ENCODE peak calls at places on chromosomes 3 and 15, in ten cellular contexts. C is transverse colon; I is amniotic stem cell; U is activated CD8-positive, alpha-beta memory T cell treated with anti-CD3 and anti-CD28 coated beads for 4 hours; T is NCI-H2171; L is fibroblast of gingiva; X is stimulated activated CD4-positive, alpha-beta T cell treated with anti-CD3 and anti-CD28 coated beads, Interleukin-2, amount 100 ng/mL, for 48 hours; G is IMR-90; Q is stomach; S is osteocyte. R is an unnamed sample.

GRCh38 chr3:154229217-154229590 is 95.1 kb downstream of the DHX36 start:
- DNase-seq in S (no peak), U (no peak), C (no peak), X (no peak), G (peak; percentile 13), L (no peak), Q (no peak), T (no peak), I (no peak), R (no peak)

GRCh38 chr3:49966233-49966942 is 26.4 kb downstream of the RBM6 start:
- DNase-seq in I (no peak), S (no peak), T (no peak), C (no peak), L (no peak), X (no peak), U (no peak), Q (no peak), G (no peak), R (no peak)

GRCh38 chr3:50292924-50293801 is 934 bp upstream of the IFRD2 start:
- DNase-seq in S (no peak), Q (no peak), G (no peak), L (no peak), U (no peak), I (no peak), C (no peak), X (no peak), T (no peak), R (no peak)

GRCh38 chr3:128804017-128804816 is 75.2 kb upstream of the ACAD9 start:
- DNase-seq in U (peak; percentile 32), Q (no peak), L (no peak), G (peak; percentile 60), S (no peak), X (peak; percentile 34), I (no peak), T (no peak), C (no peak), R (no peak)

GRCh38 chr15:75213212-75213767 is 11.6 kb downstream of the C15orf39 start:
- DNase-seq in X (no peak), G (no peak), S (no peak), T (no peak), U (no peak), C (no peak), I (no peak), Q (no peak), L (no peak), R (no peak)

GRCh38 chr15:92365816-92366215 is 27.9 kb upstream of the ST8SIA2 start:
- DNase-seq in I (no peak), C (no peak), G (no peak), S (no peak), X (no peak), T (no peak), L (no peak), Q (no peak), U (no peak), R (no peak)

GRCh38 chr15:64912926-64913325 is 1.2 kb downstream of the ANKDD1A start:
- DNase-seq in C (no peak), X (no peak), I (no peak), T (no peak), L (no peak), Q (no peak), S (no peak), U (no peak), G (no peak), R (no peak)

GRCh38 chr15:48494646-48495045 is 150.9 kb downstream of the FBN1 start:
- DNase-seq in L (peak; percentile 32), G (peak; percentile 31), C (no peak), X (no peak), U (no peak), S (no peak), I (no peak), T (no peak), Q (no peak), R (no peak)

GRCh38 chr3:106619-107018 is 89.9 kb upstream of the CHL1 start:
- DNase-seq in C (no peak), Q (no peak), L (no peak), G (no peak), T (no peak), I (no peak), X (no peak), U (no peak), S (no peak), R (no peak)

GRCh38 chr15:91407237-91407889 is 307.3 kb downstream of the SV2B start:
- DNase-seq in Q (no peak), C (no peak), S (no peak), U (no peak), L (no peak), T (peak; percentile 40), I (no peak), G (peak; percentile 46), X (no peak), R (no peak)

GRCh38 chr3:71244153-71245051 is 339.1 kb downstream of the FOXP1 start:
- DNase-seq in S (no peak), G (peak; percentile 67), I (no peak), Q (no peak), L (no peak), X (no peak), T (no peak), C (peak; percentile 39), U (no peak), R (no peak)

GRCh38 chr3:13884851-13885703 is 5.2 kb upstream of the WNT7A start:
- DNase-seq in U (no peak), I (no peak), X (peak; percentile 68), G (no peak), Q (peak; percentile 68), C (peak; percentile 54), T (no peak), S (no peak), L (no peak), R (peak; percentile 58)

GRCh38 chr3:71104090-71104489 is 479.4 kb downstream of the FOXP1 start:
- DNase-seq in U (no peak), I (peak; percentile 83), G (peak; percentile 99), T (no peak), C (no peak), S (no peak), L (peak; percentile 93), Q (no peak), X (no peak), R (no peak)

GRCh38 chr3:8975081-8976020 is 12.1 kb upstream of the RAD18 start:
- DNase-seq in C (no peak), X (no peak), Q (no peak), S (no peak), L (no peak), U (no peak), I (no peak), T (no peak), G (no peak), R (no peak)

GRCh38 chr3:97269202-97269601 is 454.8 kb downstream of the EPHA6 start:
- DNase-seq in Q (no peak), L (no peak), X (no peak), U (no peak), C (no peak), T (no peak), S (no peak), G (no peak), I (no peak), R (no peak)

GRCh38 chr3:16916840-16917239 is 32.1 kb downstream of the PLCL2 start:
- DNase-seq in I (no peak), L (peak; percentile 20), C (no peak), G (no peak), U (no peak), Q (no peak), X (no peak), T (no peak), S (no peak), R (no peak)

GRCh38 chr15:49558924-49559323 is 61.7 kb downstream of the FAM227B start:
- DNase-seq in X (no peak), L (peak; percentile 82), T (no peak), U (no peak), I (no peak), G (peak; percentile 53), Q (no peak), C (no peak), S (no peak), R (no peak)

GRCh38 chr3:95752199-95752598 is 1062.2 kb upstream of the EPHA6 start:
- DNase-seq in X (no peak), G (no peak), L (no peak), U (no peak), Q (no peak), I (no peak), C (no peak), S (no peak), T (no peak), R (no peak)

GRCh38 chr3:66494964-66495581 is 5.7 kb downstream of the LRIG1 start:
- DNase-seq in I (no peak), Q (no peak), L (no peak), S (no peak), G (no peak), C (no peak), X (no peak), T (no peak), U (no peak), R (no peak)

GRCh38 chr3:149806171-149806778 is 6.7 kb upstream of the RNF13 start:
- DNase-seq in T (no peak), Q (no peak), G (no peak), X (no peak), U (no peak), C (no peak), I (no peak), L (no peak), S (no peak), R (no peak)

GRCh38 chr3:66376568-66376967 is 124.3 kb downstream of the LRIG1 start:
- DNase-seq in U (no peak), S (no peak), X (no peak), I (no peak), Q (no peak), T (no peak), G (peak; percentile 85), L (peak; percentile 76), C (peak; percentile 75), R (no peak)

GRCh38 chr3:58122936-58123700 is 87.7 kb downstream of the DNASE1L3 start:
- DNase-seq in X (no peak), U (no peak), S (no peak), I (no peak), T (no peak), C (no peak), G (no peak), L (no peak), Q (no peak), R (no peak)

GRCh38 chr15:31405200-31405929 is 78.7 kb downstream of the KLF13 start:
- DNase-seq in U (no peak), X (no peak), Q (peak; percentile 68), I (no peak), C (no peak), T (no peak), L (no peak), S (no peak), G (peak; percentile 24), R (no peak)